ENCODE peak calls at places on chromosome 17, in six cellular contexts. Q, N, V, E, T and C are unnamed samples. For H3K4me1 and H3K36me3, the result is how much of the 10 kb centered on the place peaks cover.

GRCh38 chr17:47119746-47120520 is 69.2 kb downstream of the CDC27 start:
- DNase-seq in Q (no peak), N (no peak), V (no peak), E (no peak), T (no peak), C (no peak)

GRCh38 chr17:77480509-77481215 is 339.9 kb downstream of the SEC14L1 start:
- DNase-seq in Q (no peak), N (no peak), V (no peak), E (peak), T (no peak), C (peak)

GRCh38 chr17:2259769-2260536 is 43.6 kb downstream of the SMG6 start:
- DNase-seq in Q (peak), N (no peak), V (no peak), E (peak), T (no peak), C (no peak)

GRCh38 chr17:55279203-55279602 is 14.4 kb downstream of the HLF start:
- DNase-seq in Q (no peak), N (no peak), V (no peak), E (no peak), T (no peak), C (no peak)

GRCh38 chr17:36198831-36199465 is 2.4 kb upstream of the CCL3L1 start:
- DNase-seq in Q (no peak), N (no peak), V (no peak), E (no peak), T (no peak), C (no peak)

GRCh38 chr17:10821062-10821461 is 16.8 kb downstream of the PIRT start:
- DNase-seq in Q (no peak), N (no peak), V (peak), E (no peak), T (no peak), C (no peak)

GRCh38 chr17:80425835-80426426 is 11.0 kb downstream of the ENDOV start:
- DNase-seq in Q (no peak), N (no peak), V (no peak), E (no peak), T (peak), C (no peak)

GRCh38 chr17:81966343-81967243 is 5.6 kb upstream of the NOTUM start:
- DNase-seq in Q (no peak), N (peak), V (peak), E (no peak), T (peak), C (peak)

GRCh38 chr17:50347087-50347893 is 1.4 kb downstream of the XYLT2 start:
- DNase-seq in Q (no peak), N (no peak), V (no peak), E (no peak), T (no peak), C (no peak)

GRCh38 chr17:10814083-10814482 is 10.2 kb upstream of the TMEM238L start:
- DNase-seq in Q (no peak), N (no peak), V (peak), E (no peak), T (no peak), C (no peak)

GRCh38 chr17:81365601-81366585 is 29.4 kb upstream of the BAHCC1 start:
- DNase-seq in Q (peak), N (peak), V (peak), E (no peak), T (peak), C (peak)

GRCh38 chr17:1933875-1934715 is 91.0 kb downstream of the RTN4RL1 start:
- DNase-seq in Q (no peak), N (no peak), V (no peak), E (no peak), T (no peak), C (no peak)

GRCh38 chr17:10549108-10549842 is at the start of gene MYH2:
- DNase-seq in Q (no peak), N (no peak), V (no peak), E (no peak), T (no peak), C (no peak)

GRCh38 chr17:51926448-51926847 is 232.1 kb downstream of the CA10 start:
- DNase-seq in Q (no peak), N (no peak), V (no peak), E (no peak), T (peak), C (no peak)

GRCh38 chr17:81582341-81582740 is 30.2 kb upstream of the FAAP100 start:
- DNase-seq in Q (no peak), N (no peak), V (no peak), E (no peak), T (no peak), C (no peak)

GRCh38 chr17:17514993-17515920 is 19.1 kb upstream of the RASD1 start:
- DNase-seq in Q (no peak), N (peak), V (no peak), E (no peak), T (no peak), C (no peak)

GRCh38 chr17:67245073-67245693 is at the start of gene HELZ:
- DNase-seq in Q (peak), N (peak), V (peak), E (peak), T (peak), C (peak)

GRCh38 chr17:53912117-53912516 is 89.4 kb downstream of the KIF2B start:
- DNase-seq in Q (no peak), N (no peak), V (no peak), E (no peak), T (no peak), C (no peak)

GRCh38 chr17:50665838-50666237 is 31.2 kb downstream of the ABCC3 start:
- DNase-seq in Q (no peak), N (no peak), V (no peak), E (no peak), T (no peak), C (no peak)

GRCh38 chr17:19744492-19744891 is 3.6 kb downstream of the ALDH3A1 start:
- DNase-seq in Q (no peak), N (peak), V (no peak), E (peak), T (peak), C (no peak)

GRCh38 chr17:15782809-15783208 is 50.7 kb downstream of the TBC1D26 start:
- DNase-seq in Q (no peak), N (peak), V (peak), E (no peak), T (peak), C (peak)

GRCh38 chr17:2723505-2723996 is 12.0 kb upstream of the CLUH start:
- DNase-seq in Q (no peak), N (peak), V (peak), E (no peak), T (no peak), C (no peak)

GRCh38 chr17:81601525-81602120 is 35.3 kb downstream of the NPLOC4 start:
- DNase-seq in Q (peak), N (no peak), V (peak), E (no peak), T (no peak), C (no peak)

GRCh38 chr17:83162035-83162745 is 82.8 kb downstream of the METRNL start:
- DNase-seq in Q (no peak), N (no peak), V (no peak), E (no peak), T (peak), C (no peak)

GRCh38 chr17:77528516-77529327 is 388.0 kb downstream of the SEC14L1 start:
- DNase-seq in Q (peak), N (no peak), V (no peak), E (no peak), T (no peak), C (peak)

GRCh38 chr17:82492647-82493516 is 26.6 kb upstream of the FOXK2 start:
- DNase-seq in Q (no peak), N (no peak), V (no peak), E (no peak), T (no peak), C (no peak)

GRCh38 chr17:81285179-81285878 is 9.8 kb downstream of the SLC38A10 start:
- DNase-seq in Q (peak), N (peak), V (peak), E (peak), T (peak), C (no peak)

GRCh38 chr17:53736516-53737274 is 86.0 kb upstream of the KIF2B start:
- DNase-seq in Q (no peak), N (no peak), V (no peak), E (no peak), T (no peak), C (no peak)

GRCh38 chr17:73551756-73552155 is 92.5 kb downstream of the SDK2 start:
- DNase-seq in Q (no peak), N (no peak), V (no peak), E (no peak), T (no peak), C (no peak)

GRCh38 chr17:65892912-65893377 is 299.0 kb downstream of the CEP112 start:
- DNase-seq in Q (no peak), N (no peak), V (no peak), E (no peak), T (no peak), C (no peak)

GRCh38 chr17:67559381-67559966 is 158.3 kb upstream of the NOL11 start:
- DNase-seq in Q (no peak), N (no peak), V (peak), E (no peak), T (no peak), C (no peak)

GRCh38 chr17:71217769-71218168 is 903.1 kb upstream of the SOX9 start:
- DNase-seq in Q (no peak), N (no peak), V (no peak), E (no peak), T (no peak), C (no peak)

GRCh38 chr17:41406205-41406604 is 8.8 kb upstream of the KRT31 start:
- DNase-seq in Q (no peak), N (no peak), V (peak), E (no peak), T (no peak), C (no peak)

GRCh38 chr17:31511176-31511540 is 119.7 kb downstream of the RAB11FIP4 start:
- DNase-seq in Q (no peak), N (peak), V (peak), E (no peak), T (no peak), C (peak)

GRCh38 chr17:45147102-45147580 is 1.1 kb upstream of the HEXIM1 start:
- DNase-seq in Q (peak), N (peak), V (peak), E (peak), T (peak), C (peak)

GRCh38 chr17:2030779-2031163 is 818 bp downstream of the DPH1 start:
- DNase-seq in Q (no peak), N (no peak), V (no peak), E (no peak), T (no peak), C (no peak)

GRCh38 chr17:72702136-72702735 is 390.3 kb downstream of the SLC39A11 start:
- DNase-seq in Q (no peak), N (no peak), V (no peak), E (no peak), T (no peak), C (no peak)

GRCh38 chr17:47704781-47705180 is 10.8 kb downstream of the TBKBP1 start:
- DNase-seq in Q (no peak), N (peak), V (no peak), E (peak), T (peak), C (no peak)

DNA sequence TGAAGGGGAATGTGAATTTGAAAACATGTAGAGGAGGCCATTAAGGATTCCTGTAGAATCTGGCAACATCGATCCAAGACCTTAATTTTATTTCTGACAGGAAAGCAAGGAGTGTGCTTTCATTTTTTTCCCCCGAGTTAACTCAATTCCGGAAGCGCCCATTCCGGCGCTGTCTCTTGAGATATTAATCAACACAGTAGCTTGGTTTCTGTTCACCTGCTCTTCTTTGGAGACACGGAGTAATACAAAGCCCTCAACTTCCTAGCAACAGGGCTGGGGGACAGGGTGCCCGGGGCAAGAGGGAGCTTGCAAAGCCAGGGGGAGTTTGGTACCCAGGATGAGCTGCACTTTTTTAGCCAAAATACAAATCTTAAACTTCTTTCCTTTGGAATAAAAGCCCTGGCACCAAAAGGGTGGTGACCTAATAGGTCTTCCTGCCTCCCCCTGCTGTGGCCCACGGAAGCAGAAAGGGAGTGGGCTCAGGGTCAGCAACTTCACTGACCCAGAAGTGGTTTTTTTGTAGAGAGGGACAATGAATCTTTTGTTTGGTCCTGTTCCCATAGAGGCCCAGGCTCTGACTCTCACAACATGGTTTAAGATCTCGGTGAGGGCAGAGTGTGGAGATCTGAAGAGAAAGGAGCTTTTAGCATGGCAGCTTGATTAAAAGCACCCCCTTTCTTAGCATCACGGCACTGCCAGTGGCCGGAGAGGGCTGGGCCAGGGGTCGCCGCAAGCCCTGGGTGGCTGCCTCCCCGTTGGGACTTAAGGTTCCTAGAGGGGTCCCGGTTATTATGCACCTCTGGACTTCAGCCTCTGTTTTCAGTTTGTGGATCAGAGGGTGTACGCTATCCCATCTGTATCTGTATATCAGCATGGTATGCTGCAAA is 207.3 kb downstream of the CCDC182 start:
- DNase-seq in Q (no peak), N (no peak), V (no peak), E (no peak), T (peak), C (no peak)
- H3K4me1 ChIP-seq in Q (under half), N (under half), V (under half), E (under half), T (under half), C (under half)

DNA sequence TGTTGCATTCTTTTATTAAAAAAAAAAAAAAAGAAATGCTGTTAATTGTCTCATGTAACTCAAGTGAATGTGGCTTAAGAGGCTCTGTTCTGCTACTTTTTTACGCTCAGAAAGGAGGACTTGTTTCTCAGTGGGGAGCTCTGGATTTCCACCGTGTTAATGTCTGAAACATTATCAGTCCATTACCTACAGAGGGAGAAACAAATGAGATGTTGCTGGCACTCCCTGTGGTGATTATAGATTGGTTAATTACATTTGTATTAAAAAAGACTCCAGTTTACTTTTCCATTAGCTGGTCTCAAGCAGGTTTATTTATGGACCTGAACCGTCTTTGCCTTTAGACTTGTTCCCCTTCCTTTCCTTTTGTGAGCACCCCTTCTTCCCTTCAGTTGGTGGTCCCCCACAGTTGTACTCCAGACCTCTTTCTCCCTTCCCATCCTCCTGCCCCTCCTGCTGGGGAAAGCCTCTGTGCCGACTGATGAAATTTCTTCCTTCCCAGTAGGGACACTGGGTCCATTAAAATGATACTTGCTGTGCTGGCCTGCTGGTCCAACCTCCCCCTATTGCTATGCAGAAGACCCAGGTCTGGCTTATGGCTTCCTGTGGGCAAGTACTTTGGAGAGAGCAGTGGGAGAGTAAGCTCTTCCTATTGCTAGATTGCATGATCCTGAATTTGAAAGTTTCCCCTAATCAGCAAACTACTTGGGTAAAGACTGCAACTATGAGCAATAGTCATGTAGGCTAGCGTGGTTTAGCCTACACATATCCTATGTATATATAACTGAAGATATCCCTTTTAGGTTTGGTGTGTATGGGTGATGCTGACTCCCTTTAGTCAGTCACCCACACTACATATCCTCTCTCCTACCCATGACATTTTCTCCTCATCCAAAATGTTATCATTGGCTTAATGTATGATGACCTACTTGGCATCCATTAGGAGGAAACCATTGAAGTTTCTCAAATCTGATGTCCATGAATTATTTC is 8.1 kb downstream of the CDC6 start:
- DNase-seq in Q (no peak), N (no peak), V (no peak), E (no peak), T (no peak), C (no peak)
- H3K36me3 ChIP-seq in Q (under half), N (under half), V (under half), E (under half), T (under half), C (under half)

GRCh38 chr17:40178660-40179059 is 1.4 kb downstream of the RAPGEFL1 start:
- DNase-seq in Q (no peak), N (no peak), V (no peak), E (no peak), T (no peak), C (no peak)
- H3K4me3 ChIP-seq in Q (no peak), N (peak), V (peak), E (no peak), T (no peak), C (no peak)

GRCh38 chr17:63837962-63838585 is 4.4 kb downstream of the SMARCD2 start:
- DNase-seq in Q (no peak), N (no peak), V (no peak), E (no peak), T (no peak), C (no peak)

GRCh38 chr17:63837480-63837879 is 5.0 kb downstream of the SMARCD2 start:
- DNase-seq in Q (no peak), N (no peak), V (no peak), E (no peak), T (peak), C (no peak)

GRCh38 chr17:63840591-63841349 is 1.7 kb downstream of the SMARCD2 start:
- DNase-seq in Q (no peak), N (no peak), V (no peak), E (no peak), T (peak), C (peak)

GRCh38 chr17:63836811-63837210 is 5.7 kb downstream of the SMARCD2 start:
- DNase-seq in Q (no peak), N (no peak), V (no peak), E (no peak), T (no peak), C (no peak)

GRCh38 chr17:63838586-63839184 is 3.8 kb downstream of the SMARCD2 start:
- DNase-seq in Q (no peak), N (peak), V (no peak), E (no peak), T (peak), C (peak)
- H3K4me1 ChIP-seq in Q (half or more), N (under half), V (under half), E (half or more), T (under half), C (under half)

DNA sequence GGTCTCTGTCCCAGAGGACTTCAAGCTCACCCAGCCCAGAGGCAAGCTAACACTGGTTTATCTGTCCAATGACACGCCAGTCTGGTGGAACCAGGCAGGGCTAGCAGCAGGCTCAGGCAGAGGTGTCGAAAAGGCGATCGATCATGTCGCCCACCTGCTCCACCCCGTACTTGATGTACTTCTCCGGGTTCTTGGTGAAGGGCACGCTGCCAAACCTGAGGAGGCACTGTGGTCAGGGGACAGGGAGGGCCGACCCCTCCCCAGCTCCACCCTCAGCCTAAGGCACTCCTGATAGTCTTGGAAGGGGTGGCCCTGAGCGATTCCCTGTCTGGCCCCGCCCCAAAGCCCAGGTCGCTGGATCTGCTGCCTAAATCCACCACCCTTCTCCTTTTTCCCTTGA is 4.6 kb downstream of the ZACN start:
- DNase-seq in Q (no peak), N (peak), V (no peak), E (no peak), T (no peak), C (peak)
- H3K36me3 ChIP-seq in Q (under half), N (under half), V (under half), E (under half), T (under half), C (under half)

GRCh38 chr17:38465420-38466345 is 37.4 kb downstream of the ARHGAP23 start:
- DNase-seq in Q (no peak), N (no peak), V (no peak), E (no peak), T (peak), C (no peak)

GRCh38 chr17:38461683-38462082 is 33.4 kb downstream of the ARHGAP23 start:
- DNase-seq in Q (no peak), N (no peak), V (no peak), E (no peak), T (no peak), C (no peak)

GRCh38 chr17:38464723-38465419 is 36.6 kb downstream of the ARHGAP23 start:
- DNase-seq in Q (no peak), N (peak), V (no peak), E (no peak), T (peak), C (no peak)

GRCh38 chr17:38464251-38464722 is 36.0 kb downstream of the ARHGAP23 start:
- DNase-seq in Q (no peak), N (no peak), V (no peak), E (no peak), T (peak), C (no peak)

GRCh38 chr17:38463451-38463858 is 35.2 kb downstream of the ARHGAP23 start:
- DNase-seq in Q (no peak), N (no peak), V (no peak), E (no peak), T (no peak), C (no peak)
- H3K4me3 ChIP-seq in Q (no peak), N (no peak), V (no peak), E (no peak), T (no peak), C (no peak)

GRCh38 chr17:7441202-7441705 is 1.9 kb downstream of the FGF11 start:
- DNase-seq in Q (no peak), N (no peak), V (no peak), E (peak), T (no peak), C (no peak)
- H3K4me1 ChIP-seq in Q (half or more), N (under half), V (under half), E (half or more), T (under half), C (under half)